ENCODE peak calls at places on chromosomes 16 and 17, in five cellular contexts. U, O, T, W and K are unnamed samples.

GRCh38 chr16:71348262-71349085 is 10.0 kb upstream of the CALB2 start:
- DNase-seq in U (no peak), O (no peak), T (no peak), W (no peak), K (no peak)

GRCh38 chr16:50657251-50657650 is 23.9 kb downstream of the SNX20 start:
- DNase-seq in U (no peak), O (no peak), T (no peak), W (no peak), K (no peak)

GRCh38 chr17:48611213-48611612 is 396 bp upstream of the HOXB7 start:
- DNase-seq in U (no peak), O (no peak), T (no peak), W (no peak), K (no peak)

GRCh38 chr16:16857603-16858283 is 478.8 kb downstream of the NPIPA7 start:
- DNase-seq in U (no peak), O (no peak), T (no peak), W (no peak), K (no peak)

GRCh38 chr17:37788531-37788930 is 43.7 kb upstream of the HNF1B start:
- DNase-seq in U (no peak), O (no peak), T (no peak), W (no peak), K (no peak)

GRCh38 chr17:40219073-40219860 is at the start of gene WIPF2:
- DNase-seq in U (peak; percentile 91), O (peak; percentile 96), T (peak; percentile 95), W (peak; percentile 97), K (peak; percentile 97)

GRCh38 chr16:56203052-56203451 is 11.8 kb downstream of the GNAO1 start:
- DNase-seq in U (no peak), O (no peak), T (no peak), W (no peak), K (no peak)

GRCh38 chr17:57035971-57036481 is 49.0 kb upstream of the AKAP1 start:
- DNase-seq in U (no peak), O (no peak), T (no peak), W (no peak), K (no peak)

GRCh38 chr17:15900871-15901270 is 44.1 kb upstream of the ADORA2B start:
- DNase-seq in U (no peak), O (no peak), T (no peak), W (no peak), K (no peak)

GRCh38 chr17:4947411-4948165 is 742 bp downstream of the PFN1 start:
- DNase-seq in U (peak; percentile 32), O (peak; percentile 78), T (peak; percentile 58), W (peak; percentile 67), K (peak; percentile 78)

GRCh38 chr17:42775534-42776098 is 2.4 kb downstream of the VPS25 start:
- DNase-seq in U (no peak), O (no peak), T (no peak), W (no peak), K (no peak)

GRCh38 chr17:50541916-50542688 is 4.9 kb upstream of the SPATA20 start:
- DNase-seq in U (peak; percentile 79), O (peak; percentile 86), T (peak; percentile 62), W (peak; percentile 89), K (peak; percentile 90)

GRCh38 chr16:50692999-50693781 is at the start of gene NOD2:
- DNase-seq in U (no peak), O (no peak), T (no peak), W (no peak), K (no peak)

GRCh38 chr16:31499928-31500327 is 8.3 kb downstream of the RUSF1 start:
- DNase-seq in U (no peak), O (no peak), T (no peak), W (no peak), K (no peak)

GRCh38 chr17:15258113-15258512 is 7.0 kb downstream of the PMP22 start:
- DNase-seq in U (no peak), O (no peak), T (no peak), W (no peak), K (no peak)

GRCh38 chr16:35201151-35201550 is 1741.7 kb downstream of the TP53TG3F start:
- DNase-seq in U (no peak), O (no peak), T (no peak), W (no peak), K (no peak)

GRCh38 chr16:35196313-35196712 is 1736.9 kb downstream of the TP53TG3F start:
- DNase-seq in U (no peak), O (no peak), T (no peak), W (no peak), K (no peak)

GRCh38 chr16:35197656-35198055 is 1738.2 kb downstream of the TP53TG3F start:
- DNase-seq in U (no peak), O (no peak), T (no peak), W (no peak), K (no peak)

GRCh38 chr16:35200662-35201061 is 1741.2 kb downstream of the TP53TG3F start:
- DNase-seq in U (no peak), O (no peak), T (no peak), W (no peak), K (no peak)

DNA sequence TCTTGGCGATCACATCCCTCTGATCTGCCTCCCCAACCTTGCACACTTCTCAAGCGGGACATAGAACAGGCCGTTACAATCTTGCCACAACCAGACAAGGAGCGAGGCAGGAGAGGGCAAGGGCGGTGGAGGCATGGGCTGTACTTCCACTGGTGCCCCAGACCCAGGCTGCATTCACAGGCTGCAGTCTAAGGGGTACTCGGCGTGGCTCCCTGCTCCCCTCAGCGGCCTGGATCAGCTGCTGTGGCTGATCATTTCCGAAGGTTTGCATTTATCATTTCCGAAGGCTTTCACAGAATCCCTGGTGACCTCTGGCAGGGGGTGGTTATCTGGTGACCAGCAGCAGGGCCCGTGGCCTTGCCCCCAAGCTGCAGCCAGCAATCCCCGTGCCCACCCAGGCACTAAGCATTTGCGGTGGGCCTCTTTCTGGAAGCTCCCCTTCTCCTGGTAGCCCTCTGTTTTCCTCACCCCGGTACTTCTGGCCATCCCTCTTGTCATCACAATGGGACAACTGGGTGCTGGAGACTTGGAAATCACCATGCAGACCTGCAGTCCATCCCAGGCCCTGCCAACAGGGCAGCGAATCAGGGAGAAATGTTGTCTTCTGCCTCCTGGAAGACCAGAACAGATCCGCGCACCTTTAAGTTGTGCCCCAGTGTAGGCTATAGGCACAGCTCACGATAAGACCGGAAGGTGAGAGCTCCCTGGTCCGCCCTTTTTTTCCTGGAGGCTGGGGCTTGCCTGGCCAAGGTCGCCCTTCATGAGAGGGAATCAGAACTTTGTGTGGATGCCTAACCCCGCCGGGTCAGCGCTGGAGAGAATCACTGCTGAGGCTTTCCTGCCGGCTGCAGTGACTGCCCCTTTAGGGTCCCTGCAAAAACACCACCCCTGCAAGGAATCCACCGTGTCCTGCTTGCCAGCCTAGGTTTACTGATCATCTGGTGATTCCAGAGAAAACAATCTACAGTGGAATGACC is 1739.1 kb downstream of the TP53TG3F start:
- DNase-seq in U (no peak), O (no peak), T (no peak), W (no peak), K (no peak)
- H3K9me3 ChIP-seq in U (no peaks in the 10 kb centered on the region), O (peaks cover 8% of the 10 kb centered on the region), T (no peaks in the 10 kb centered on the region), W (no peaks in the 10 kb centered on the region), K (no peaks in the 10 kb centered on the region)

GRCh38 chr16:48164907-48165715 is 9.3 kb upstream of the ABCC12 start:
- DNase-seq in U (peak; percentile 57), O (peak; percentile 74), T (peak; percentile 70), W (peak; percentile 75), K (peak; percentile 81)
- TF ChIP-seq CTCF in U (peak; percentile 83), O (peak; percentile 81), T (peak; percentile 87), W (peak; percentile 91), K (peak; percentile 90)

GRCh38 chr17:76561332-76561731 is 21.5 kb downstream of the PRCD start:
- DNase-seq in U (no peak), O (no peak), T (no peak), W (no peak), K (no peak)
- H3K9me3 ChIP-seq in U (no peaks in the 10 kb centered on the region), O (no peaks in the 10 kb centered on the region), T (no peaks in the 10 kb centered on the region), W (no peaks in the 10 kb centered on the region), K (no peaks in the 10 kb centered on the region)

GRCh38 chr16:3610698-3611144 is 685 bp downstream of the SLX4 start:
- DNase-seq in U (no peak), O (no peak), T (no peak), W (no peak), K (no peak)

GRCh38 chr16:3611145-3611977 is at the start of gene SLX4:
- DNase-seq in U (peak; percentile 78), O (peak; percentile 91), T (peak; percentile 87), W (peak; percentile 90), K (peak; percentile 94)

GRCh38 chr16:3609895-3610697 is 1.3 kb downstream of the SLX4 start:
- DNase-seq in U (no peak), O (no peak), T (no peak), W (no peak), K (no peak)

GRCh38 chr16:3608069-3608468 is 3.3 kb downstream of the SLX4 start:
- DNase-seq in U (no peak), O (no peak), T (no peak), W (no peak), K (no peak)

DNA sequence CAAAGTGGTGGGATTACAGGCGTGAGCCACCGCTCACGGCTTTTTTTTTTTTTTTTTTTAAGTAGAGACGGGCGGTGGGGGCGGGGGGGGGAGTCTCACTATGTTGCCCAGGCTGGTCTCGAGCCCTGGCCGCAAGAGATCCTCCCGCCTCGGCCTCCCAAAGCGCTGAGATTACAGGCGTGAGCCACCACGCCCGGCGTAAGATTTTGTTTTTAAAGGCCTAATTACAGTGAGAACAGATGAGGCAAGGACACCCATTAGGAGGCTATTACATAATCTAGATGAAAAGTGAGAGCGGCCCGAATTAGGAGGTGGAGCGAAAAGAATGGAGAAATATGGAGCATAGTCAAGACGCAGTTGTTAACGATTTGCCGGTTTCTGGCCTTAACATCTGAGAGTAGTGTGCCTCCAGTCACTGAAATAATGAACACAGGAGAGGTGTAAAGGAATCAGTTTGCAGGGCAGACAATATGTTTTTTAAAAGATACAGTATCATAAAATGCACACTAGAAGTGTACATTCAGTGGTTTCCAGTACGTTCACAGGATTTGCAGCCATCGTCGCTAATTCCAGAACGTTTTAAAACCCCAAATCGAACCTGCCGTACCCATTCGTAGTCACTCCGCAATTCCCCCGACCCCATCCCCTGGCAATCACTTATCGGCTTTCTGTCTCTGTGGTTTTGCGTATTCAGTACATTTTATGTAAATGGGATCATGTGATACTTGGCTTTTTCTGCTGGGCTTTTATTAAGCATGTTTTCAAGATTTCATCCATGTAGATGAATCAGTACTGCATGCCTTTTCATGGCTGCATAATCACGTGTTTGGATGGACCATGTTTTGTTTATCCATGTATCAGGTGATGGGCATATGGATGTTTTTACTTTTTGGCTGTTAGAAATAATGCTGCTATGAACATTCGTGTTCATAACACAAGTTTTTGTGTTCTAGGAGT is 1.4 kb upstream of the SLX4 start:
- DNase-seq in U (no peak), O (no peak), T (no peak), W (no peak), K (no peak)
- TF ChIP-seq CTCF in U (no peak), O (no peak), T (no peak), W (no peak), K (no peak)

GRCh38 chr17:27083408-27084185 is 210.3 kb upstream of the WSB1 start:
- DNase-seq in U (no peak), O (no peak), T (no peak), W (no peak), K (no peak)

GRCh38 chr17:27088767-27089078 is 205.2 kb upstream of the WSB1 start:
- DNase-seq in U (no peak), O (no peak), T (no peak), W (no peak), K (no peak)

GRCh38 chr17:27085517-27085916 is 208.4 kb upstream of the WSB1 start:
- DNase-seq in U (no peak), O (no peak), T (no peak), W (no peak), K (no peak)

GRCh38 chr17:27087935-27088766 is 205.8 kb upstream of the WSB1 start:
- DNase-seq in U (no peak), O (no peak), T (no peak), W (no peak), K (no peak)

GRCh38 chr17:27086526-27086925 is 207.4 kb upstream of the WSB1 start:
- DNase-seq in U (no peak), O (no peak), T (no peak), W (no peak), K (no peak)
- H3K9me3 ChIP-seq in U (no peaks in the 10 kb centered on the region), O (no peaks in the 10 kb centered on the region), T (no peaks in the 10 kb centered on the region), W (no peaks in the 10 kb centered on the region), K (no peaks in the 10 kb centered on the region)